ENCODE peak calls at places on chromosomes 4 and X, in five cellular contexts. V is H54, L is A549, Q is vagina, N is esophagus squamous epithelium. I is an unnamed sample.

GRCh38 chrX:123959281-123960063 is 2.0 kb upstream of the STAG2 start:
- DNase-seq in V (peak), N (no peak), Q (no peak), L (peak), I (peak)

GRCh38 chr4:72375050-72375736 is 193.8 kb downstream of the ADAMTS3 start:
- DNase-seq in Q (no peak), L (no peak), N (no peak), V (no peak), I (peak)

GRCh38 chr4:176150283-176150682 is 45.1 kb downstream of the SPATA4 start:
- DNase-seq in V (no peak), L (no peak), N (no peak), Q (no peak), I (peak)

GRCh38 chrX:149540133-149540620 is 635 bp upstream of the EOLA1 start:
- DNase-seq in Q (no peak), L (peak), V (peak), N (peak), I (peak)

GRCh38 chr4:113762851-113763172 is 1.3 kb upstream of the CAMK2D start:
- DNase-seq in L (no peak), V (no peak), Q (no peak), N (no peak), I (no peak)

GRCh38 chr4:147542229-147542990 is 61.5 kb downstream of the EDNRA start:
- DNase-seq in Q (no peak), V (no peak), L (no peak), N (no peak), I (no peak)

GRCh38 chr4:18636001-18636680 is 614.6 kb upstream of the LCORL start:
- DNase-seq in L (no peak), Q (no peak), V (no peak), N (no peak), I (no peak)

GRCh38 chr4:71550220-71551190 is 211.7 kb downstream of the SLC4A4 start:
- DNase-seq in Q (no peak), N (no peak), V (no peak), L (no peak), I (no peak)

GRCh38 chr4:94410678-94411206 is 41.0 kb upstream of the PDLIM5 start:
- DNase-seq in V (no peak), N (no peak), Q (no peak), L (peak), I (no peak)

GRCh38 chr4:48275247-48275646 is 5.6 kb upstream of the TEC start:
- DNase-seq in Q (no peak), N (no peak), L (peak), V (no peak), I (peak)

GRCh38 chrX:22351966-22352365 is 79.3 kb downstream of the CBLL2 start:
- DNase-seq in L (no peak), V (no peak), N (no peak), Q (no peak), I (no peak)

GRCh38 chr4:95929448-95930064 is 89.7 kb downstream of the PDHA2 start:
- DNase-seq in V (no peak), Q (no peak), N (no peak), L (no peak), I (peak)

GRCh38 chr4:87097075-87097474 is 123.3 kb downstream of the KLHL8 start:
- DNase-seq in Q (no peak), V (no peak), L (no peak), N (no peak), I (peak)

GRCh38 chrX:78321809-78322208 is 5.6 kb downstream of the CYSLTR1 start:
- DNase-seq in L (no peak), V (no peak), N (no peak), Q (no peak), I (no peak)

GRCh38 chr4:82372502-82372873 is 1.3 kb downstream of the HNRNPD start:
- DNase-seq in V (no peak), L (no peak), N (no peak), Q (no peak), I (peak)

GRCh38 chrX:13101439-13102139 is 57.2 kb upstream of the FAM9C start:
- DNase-seq in N (no peak), V (no peak), Q (no peak), L (peak), I (peak)

GRCh38 chr4:102438396-102438795 is 62.8 kb upstream of the NFKB1 start:
- DNase-seq in L (peak), Q (no peak), N (no peak), V (peak), I (no peak)

GRCh38 chrX:133394765-133395164 is 20.5 kb downstream of the GPC4 start:
- DNase-seq in N (no peak), L (no peak), V (no peak), Q (no peak), I (no peak)

GRCh38 chr4:113837397-113837796 is 75.9 kb upstream of the CAMK2D start:
- DNase-seq in N (no peak), L (peak), Q (no peak), V (no peak), I (peak)

GRCh38 chrX:134520860-134521390 is 61.0 kb downstream of the HPRT1 start:
- DNase-seq in N (no peak), L (peak), Q (peak), V (no peak), I (peak)

GRCh38 chrX:68753218-68753617 is 75.6 kb upstream of the EFNB1 start:
- DNase-seq in Q (no peak), N (no peak), V (no peak), L (no peak), I (no peak)

GRCh38 chr4:89382439-89382838 is 74.8 kb upstream of the GPRIN3 start:
- DNase-seq in L (no peak), V (no peak), Q (no peak), N (no peak), I (no peak)

GRCh38 chr4:6892190-6892908 is 17.3 kb upstream of the TBC1D14 start:
- DNase-seq in V (no peak), N (no peak), Q (no peak), L (peak), I (peak)
- TF ChIP-seq POLR2A in V (no peak), N (no peak), Q (no peak), L (no peak), I (peak)

GRCh38 chr4:53380221-53380620 is 2.8 kb downstream of the FIP1L1 start:
- DNase-seq in Q (no peak), L (no peak), V (no peak), N (no peak), I (no peak)

GRCh38 chr4:53376900-53377299 is 541 bp upstream of the FIP1L1 start:
- DNase-seq in V (no peak), N (no peak), Q (no peak), L (no peak), I (no peak)

GRCh38 chr4:53374777-53375258 is 2.6 kb upstream of the FIP1L1 start:
- DNase-seq in N (no peak), V (no peak), Q (no peak), L (no peak), I (no peak)

GRCh38 chr4:53378171-53378482 is 686 bp downstream of the FIP1L1 start:
- DNase-seq in Q (no peak), V (no peak), N (no peak), L (no peak), I (no peak)

GRCh38 chr4:53377319-53378170 is at the start of gene FIP1L1:
- DNase-seq in Q (peak), V (peak), N (peak), L (peak), I (peak)
- TF ChIP-seq POLR2A in Q (peak), V (peak), N (peak), L (peak), I (peak)

DNA sequence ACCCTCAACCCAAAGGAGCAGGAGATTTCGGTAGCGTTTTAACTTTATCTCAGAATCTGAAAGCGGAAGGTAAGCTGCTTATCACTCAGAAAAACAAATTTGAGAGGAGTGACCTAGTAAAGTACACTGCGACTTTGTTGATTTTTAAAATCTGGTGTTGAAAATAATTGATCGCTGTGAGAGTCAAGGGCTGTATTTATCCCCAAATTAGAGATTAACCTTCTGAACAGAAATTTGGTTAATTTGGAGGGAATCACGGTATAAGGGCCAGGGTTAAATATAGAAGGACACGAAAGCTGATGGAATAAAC is 212 bp downstream of the CLCN4 start:
- DNase-seq in V (no peak), N (no peak), Q (no peak), L (no peak), I (no peak)
- TF ChIP-seq POLR2A in V (no peak), N (no peak), Q (no peak), L (no peak), I (peak)

GRCh38 chrX:66005832-66006449 is 33.9 kb downstream of the VSIG4 start:
- DNase-seq in V (no peak), N (no peak), Q (no peak), L (no peak), I (peak)
- TF ChIP-seq POLR2A in V (no peak), N (no peak), Q (no peak), L (no peak), I (no peak)

GRCh38 chr4:140151700-140152014 is 2.3 kb downstream of the MAML3 start:
- DNase-seq in N (no peak), L (peak), V (peak), Q (peak), I (peak)

GRCh38 chr4:140149851-140150635 is 3.9 kb downstream of the MAML3 start:
- DNase-seq in N (no peak), V (no peak), L (peak), Q (peak), I (peak)

GRCh38 chr4:140152015-140152703 is 1.8 kb downstream of the MAML3 start:
- DNase-seq in L (peak), V (peak), N (no peak), Q (no peak), I (peak)

GRCh38 chr4:140150636-140150885 is 3.4 kb downstream of the MAML3 start:
- DNase-seq in L (no peak), N (peak), Q (no peak), V (no peak), I (no peak)

GRCh38 chr4:140150886-140151699 is 2.9 kb downstream of the MAML3 start:
- DNase-seq in N (no peak), L (peak), V (peak), Q (peak), I (peak)
- TF ChIP-seq POLR2A in N (no peak), L (peak), V (peak), Q (peak), I (peak)

DNA sequence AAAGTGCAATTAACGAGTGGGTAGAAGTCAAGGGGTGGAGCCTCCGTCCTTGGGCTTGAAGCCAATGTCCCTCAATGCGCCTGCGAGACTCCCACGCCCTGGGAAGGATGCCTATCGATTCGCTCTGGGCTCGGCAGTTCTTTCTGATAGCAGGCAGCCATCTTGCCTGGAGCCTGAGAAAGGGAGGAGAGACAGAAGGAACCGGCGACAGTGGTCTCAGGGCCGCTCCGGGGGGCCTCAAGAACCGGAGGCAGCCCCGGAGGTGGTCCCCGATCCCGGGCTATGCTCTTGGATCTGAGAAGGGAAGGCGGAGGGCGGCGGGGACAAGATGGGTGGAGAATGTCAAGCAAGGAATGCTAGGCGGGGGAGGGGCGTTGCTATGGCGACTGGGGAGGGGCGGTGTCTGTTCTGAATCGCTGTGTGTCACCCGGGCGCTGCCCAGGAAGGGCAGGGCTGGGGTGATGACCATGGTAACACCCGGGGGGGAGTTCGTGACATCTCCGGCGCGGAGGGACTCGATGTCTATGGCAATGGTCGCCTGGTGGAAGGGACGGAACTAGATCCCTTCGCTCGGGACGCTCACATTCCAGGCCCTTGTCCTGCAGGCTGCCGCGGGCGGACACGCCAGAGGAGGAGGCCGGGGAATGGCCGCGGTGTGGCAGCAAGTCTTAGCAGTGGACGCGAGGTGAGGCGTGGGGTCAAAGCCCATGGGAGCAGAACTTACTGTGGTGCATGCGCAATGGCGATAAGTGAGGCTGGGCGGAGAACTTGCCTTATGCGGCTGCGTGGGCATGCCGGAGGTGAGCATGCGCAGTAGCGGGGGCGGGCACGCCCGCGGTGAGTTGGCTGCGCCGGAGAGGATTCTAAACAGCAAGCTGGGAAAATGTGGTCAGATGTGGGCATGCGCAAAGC is at the start of gene WDR13:
- DNase-seq in N (peak), V (peak), L (peak), Q (peak), I (peak)
- TF ChIP-seq POLR2A in N (no peak), V (peak), L (peak), Q (no peak), I (peak)

GRCh38 chrX:74421181-74422028 is at the start of gene SLC16A2:
- DNase-seq in Q (no peak), V (peak), L (peak), N (no peak), I (no peak)
- TF ChIP-seq POLR2A in Q (peak), V (no peak), L (peak), N (no peak), I (no peak)